ENCODE peak calls at places on chromosomes 7 and 10, in four cellular contexts. One of them, this sample, is unnamed.

GRCh38 chr10:29849434-29849833 is 210.0 kb downstream of the JCAD start:
- DNase-seq in lung: no peak
- DNase-seq in activated T-cell treated with anti-CD3 and anti-CD28 coated beads, Interleukin-2, amount 50 U/mL, for 72 hours: no peak
- DNase-seq in Kasumi-1: peak; percentile 98
- DNase-seq in this sample: no peak

GRCh38 chr7:17849504-17849903 is 90.8 kb downstream of the SNX13 start:
- DNase-seq in lung: no peak
- DNase-seq in activated T-cell treated with anti-CD3 and anti-CD28 coated beads, Interleukin-2, amount 50 U/mL, for 72 hours: no peak
- DNase-seq in Kasumi-1: no peak
- DNase-seq in this sample: no peak

GRCh38 chr10:129896231-129897150 is 67.6 kb downstream of the EBF3 start:
- DNase-seq in lung: no peak
- DNase-seq in activated T-cell treated with anti-CD3 and anti-CD28 coated beads, Interleukin-2, amount 50 U/mL, for 72 hours: no peak
- DNase-seq in Kasumi-1: no peak
- DNase-seq in this sample: no peak

GRCh38 chr7:116702046-116702445 is 30.1 kb downstream of the MET start:
- DNase-seq in lung: no peak
- DNase-seq in activated T-cell treated with anti-CD3 and anti-CD28 coated beads, Interleukin-2, amount 50 U/mL, for 72 hours: no peak
- DNase-seq in Kasumi-1: no peak
- DNase-seq in this sample: no peak

GRCh38 chr7:44463169-44463808 is 27.2 kb downstream of the NUDCD3 start:
- DNase-seq in lung: no peak
- DNase-seq in activated T-cell treated with anti-CD3 and anti-CD28 coated beads, Interleukin-2, amount 50 U/mL, for 72 hours: no peak
- DNase-seq in Kasumi-1: peak; percentile 57
- DNase-seq in this sample: peak; percentile 68

GRCh38 chr7:157715938-157716280 is 379.1 kb downstream of the DNAJB6 start:
- DNase-seq in lung: no peak
- DNase-seq in activated T-cell treated with anti-CD3 and anti-CD28 coated beads, Interleukin-2, amount 50 U/mL, for 72 hours: no peak
- DNase-seq in Kasumi-1: no peak
- DNase-seq in this sample: no peak

GRCh38 chr10:30583778-30584415 is 45.7 kb downstream of the LYZL2 start:
- DNase-seq in lung: peak; percentile 75
- DNase-seq in activated T-cell treated with anti-CD3 and anti-CD28 coated beads, Interleukin-2, amount 50 U/mL, for 72 hours: no peak
- DNase-seq in Kasumi-1: no peak
- DNase-seq in this sample: no peak

GRCh38 chr7:106367018-106367420 is 82.2 kb upstream of the NAMPT start:
- DNase-seq in lung: no peak
- DNase-seq in activated T-cell treated with anti-CD3 and anti-CD28 coated beads, Interleukin-2, amount 50 U/mL, for 72 hours: no peak
- DNase-seq in Kasumi-1: peak; percentile 52
- DNase-seq in this sample: peak; percentile 77

GRCh38 chr7:90180011-90180585 is 25.8 kb downstream of the STEAP1 start:
- DNase-seq in lung: no peak
- DNase-seq in activated T-cell treated with anti-CD3 and anti-CD28 coated beads, Interleukin-2, amount 50 U/mL, for 72 hours: no peak
- DNase-seq in Kasumi-1: no peak
- DNase-seq in this sample: no peak